ENCODE peak calls at places on chromosomes 7 and 10, in eight cellular contexts. One of them, this sample, is unnamed.

GRCh38 chr10:86079088-86079487 is 287.5 kb downstream of the GRID1 start:
- DNase-seq in GOT3: no peak
- DNase-seq in RKO: no peak
- DNase-seq in GM12865: no peak
- DNase-seq in stimulated activated CD8-positive, alpha-beta memory T cell treated with anti-CD3 and anti-CD28 coated beads, Interleukin-7, amount 100 ng/mL, for 24 hours: no peak
- DNase-seq in hepatocyte: peak
- DNase-seq in activated naive CD8-positive, alpha-beta T cell treated with anti-CD3 and anti-CD28 coated beads for 36 hours: no peak
- DNase-seq in iPS-NIHi11: peak
- DNase-seq in this sample: no peak

GRCh38 chr10:100009283-100009792 is 409 bp downstream of the DNMBP start:
- DNase-seq in GM12865: no peak
- DNase-seq in iPS-NIHi11: no peak
- DNase-seq in activated naive CD8-positive, alpha-beta T cell treated with anti-CD3 and anti-CD28 coated beads for 36 hours: no peak
- DNase-seq in RKO: peak
- DNase-seq in stimulated activated CD8-positive, alpha-beta memory T cell treated with anti-CD3 and anti-CD28 coated beads, Interleukin-7, amount 100 ng/mL, for 24 hours: no peak
- DNase-seq in GOT3: peak
- DNase-seq in hepatocyte: peak
- DNase-seq in this sample: no peak

GRCh38 chr7:45985902-45986301 is 64.8 kb upstream of the IGFBP3 start:
- DNase-seq in GM12865: no peak
- DNase-seq in hepatocyte: no peak
- DNase-seq in RKO: peak
- DNase-seq in GOT3: no peak
- DNase-seq in stimulated activated CD8-positive, alpha-beta memory T cell treated with anti-CD3 and anti-CD28 coated beads, Interleukin-7, amount 100 ng/mL, for 24 hours: no peak
- DNase-seq in activated naive CD8-positive, alpha-beta T cell treated with anti-CD3 and anti-CD28 coated beads for 36 hours: no peak
- DNase-seq in iPS-NIHi11: no peak
- DNase-seq in this sample: no peak

GRCh38 chr10:129971381-129972144 is 7.5 kb upstream of the EBF3 start:
- DNase-seq in hepatocyte: peak
- DNase-seq in activated naive CD8-positive, alpha-beta T cell treated with anti-CD3 and anti-CD28 coated beads for 36 hours: peak
- DNase-seq in RKO: no peak
- DNase-seq in GM12865: peak
- DNase-seq in stimulated activated CD8-positive, alpha-beta memory T cell treated with anti-CD3 and anti-CD28 coated beads, Interleukin-7, amount 100 ng/mL, for 24 hours: no peak
- DNase-seq in iPS-NIHi11: peak
- DNase-seq in GOT3: no peak
- DNase-seq in this sample: no peak

GRCh38 chr7:200290-200689 is 7.9 kb downstream of the FAM20C start:
- DNase-seq in GOT3: no peak
- DNase-seq in stimulated activated CD8-positive, alpha-beta memory T cell treated with anti-CD3 and anti-CD28 coated beads, Interleukin-7, amount 100 ng/mL, for 24 hours: no peak
- DNase-seq in RKO: no peak
- DNase-seq in hepatocyte: no peak
- DNase-seq in iPS-NIHi11: peak
- DNase-seq in GM12865: no peak
- DNase-seq in activated naive CD8-positive, alpha-beta T cell treated with anti-CD3 and anti-CD28 coated beads for 36 hours: no peak
- DNase-seq in this sample: no peak

GRCh38 chr7:96337519-96337918 is 15.6 kb upstream of the SLC25A13 start:
- DNase-seq in activated naive CD8-positive, alpha-beta T cell treated with anti-CD3 and anti-CD28 coated beads for 36 hours: no peak
- DNase-seq in stimulated activated CD8-positive, alpha-beta memory T cell treated with anti-CD3 and anti-CD28 coated beads, Interleukin-7, amount 100 ng/mL, for 24 hours: no peak
- DNase-seq in RKO: no peak
- DNase-seq in GM12865: no peak
- DNase-seq in iPS-NIHi11: no peak
- DNase-seq in GOT3: no peak
- DNase-seq in hepatocyte: no peak
- DNase-seq in this sample: no peak

GRCh38 chr7:146700015-146700560 is 583.5 kb downstream of the CNTNAP2 start:
- DNase-seq in iPS-NIHi11: no peak
- DNase-seq in stimulated activated CD8-positive, alpha-beta memory T cell treated with anti-CD3 and anti-CD28 coated beads, Interleukin-7, amount 100 ng/mL, for 24 hours: no peak
- DNase-seq in GOT3: no peak
- DNase-seq in GM12865: no peak
- DNase-seq in RKO: no peak
- DNase-seq in hepatocyte: no peak
- DNase-seq in activated naive CD8-positive, alpha-beta T cell treated with anti-CD3 and anti-CD28 coated beads for 36 hours: no peak
- DNase-seq in this sample: no peak

GRCh38 chr7:155815332-155816191 is 3.3 kb upstream of the SHH start:
- DNase-seq in hepatocyte: peak
- DNase-seq in GOT3: no peak
- DNase-seq in RKO: peak
- DNase-seq in activated naive CD8-positive, alpha-beta T cell treated with anti-CD3 and anti-CD28 coated beads for 36 hours: peak
- DNase-seq in iPS-NIHi11: peak
- DNase-seq in stimulated activated CD8-positive, alpha-beta memory T cell treated with anti-CD3 and anti-CD28 coated beads, Interleukin-7, amount 100 ng/mL, for 24 hours: peak
- DNase-seq in GM12865: peak
- DNase-seq in this sample: no peak

GRCh38 chr10:48363617-48364355 is 57.3 kb downstream of the MAPK8 start:
- DNase-seq in stimulated activated CD8-positive, alpha-beta memory T cell treated with anti-CD3 and anti-CD28 coated beads, Interleukin-7, amount 100 ng/mL, for 24 hours: no peak
- DNase-seq in activated naive CD8-positive, alpha-beta T cell treated with anti-CD3 and anti-CD28 coated beads for 36 hours: peak
- DNase-seq in RKO: peak
- DNase-seq in GOT3: no peak
- DNase-seq in GM12865: peak
- DNase-seq in hepatocyte: peak
- DNase-seq in iPS-NIHi11: peak
- DNase-seq in this sample: no peak

GRCh38 chr7:149355390-149356048 is 93.5 kb downstream of the ZNF783 start:
- DNase-seq in stimulated activated CD8-positive, alpha-beta memory T cell treated with anti-CD3 and anti-CD28 coated beads, Interleukin-7, amount 100 ng/mL, for 24 hours: no peak
- DNase-seq in activated naive CD8-positive, alpha-beta T cell treated with anti-CD3 and anti-CD28 coated beads for 36 hours: no peak
- DNase-seq in RKO: peak
- DNase-seq in hepatocyte: no peak
- DNase-seq in GM12865: peak
- DNase-seq in iPS-NIHi11: peak
- DNase-seq in GOT3: no peak
- DNase-seq in this sample: no peak

GRCh38 chr10:114306116-114306973 is 67.3 kb downstream of the VWA2 start:
- DNase-seq in RKO: peak
- DNase-seq in iPS-NIHi11: peak
- DNase-seq in GOT3: peak
- DNase-seq in stimulated activated CD8-positive, alpha-beta memory T cell treated with anti-CD3 and anti-CD28 coated beads, Interleukin-7, amount 100 ng/mL, for 24 hours: no peak
- DNase-seq in GM12865: no peak
- DNase-seq in activated naive CD8-positive, alpha-beta T cell treated with anti-CD3 and anti-CD28 coated beads for 36 hours: no peak
- DNase-seq in hepatocyte: no peak
- DNase-seq in this sample: no peak

GRCh38 chr7:142152076-142152475 is 40.6 kb downstream of the MGAM2 start:
- DNase-seq in stimulated activated CD8-positive, alpha-beta memory T cell treated with anti-CD3 and anti-CD28 coated beads, Interleukin-7, amount 100 ng/mL, for 24 hours: no peak
- DNase-seq in activated naive CD8-positive, alpha-beta T cell treated with anti-CD3 and anti-CD28 coated beads for 36 hours: no peak
- DNase-seq in hepatocyte: peak
- DNase-seq in GM12865: peak
- DNase-seq in RKO: no peak
- DNase-seq in iPS-NIHi11: no peak
- DNase-seq in GOT3: no peak
- DNase-seq in this sample: no peak

GRCh38 chr10:124367936-124368335 is 50.8 kb downstream of the OAT start:
- DNase-seq in GOT3: no peak
- DNase-seq in hepatocyte: no peak
- DNase-seq in stimulated activated CD8-positive, alpha-beta memory T cell treated with anti-CD3 and anti-CD28 coated beads, Interleukin-7, amount 100 ng/mL, for 24 hours: no peak
- DNase-seq in iPS-NIHi11: no peak
- DNase-seq in activated naive CD8-positive, alpha-beta T cell treated with anti-CD3 and anti-CD28 coated beads for 36 hours: no peak
- DNase-seq in GM12865: no peak
- DNase-seq in RKO: no peak
- DNase-seq in this sample: peak

GRCh38 chr10:128859738-128860386 is 607.2 kb upstream of the MGMT start:
- DNase-seq in GOT3: no peak
- DNase-seq in stimulated activated CD8-positive, alpha-beta memory T cell treated with anti-CD3 and anti-CD28 coated beads, Interleukin-7, amount 100 ng/mL, for 24 hours: no peak
- DNase-seq in hepatocyte: peak
- DNase-seq in iPS-NIHi11: peak
- DNase-seq in activated naive CD8-positive, alpha-beta T cell treated with anti-CD3 and anti-CD28 coated beads for 36 hours: peak
- DNase-seq in RKO: peak
- DNase-seq in GM12865: peak
- DNase-seq in this sample: no peak

GRCh38 chr10:79229830-79230562 is 117.3 kb upstream of the PPIF start:
- DNase-seq in iPS-NIHi11: peak
- DNase-seq in RKO: no peak
- DNase-seq in activated naive CD8-positive, alpha-beta T cell treated with anti-CD3 and anti-CD28 coated beads for 36 hours: no peak
- DNase-seq in GOT3: no peak
- DNase-seq in stimulated activated CD8-positive, alpha-beta memory T cell treated with anti-CD3 and anti-CD28 coated beads, Interleukin-7, amount 100 ng/mL, for 24 hours: no peak
- DNase-seq in GM12865: no peak
- DNase-seq in hepatocyte: peak
- DNase-seq in this sample: no peak

GRCh38 chr10:128316925-128317324 is 190.7 kb upstream of the MKI67 start:
- DNase-seq in GOT3: no peak
- DNase-seq in iPS-NIHi11: no peak
- DNase-seq in hepatocyte: no peak
- DNase-seq in activated naive CD8-positive, alpha-beta T cell treated with anti-CD3 and anti-CD28 coated beads for 36 hours: no peak
- DNase-seq in stimulated activated CD8-positive, alpha-beta memory T cell treated with anti-CD3 and anti-CD28 coated beads, Interleukin-7, amount 100 ng/mL, for 24 hours: no peak
- DNase-seq in GM12865: no peak
- DNase-seq in RKO: no peak
- DNase-seq in this sample: no peak

GRCh38 chr10:34506773-34507172 is 308.3 kb downstream of the PARD3 start:
- DNase-seq in hepatocyte: no peak
- DNase-seq in GOT3: no peak
- DNase-seq in RKO: no peak
- DNase-seq in activated naive CD8-positive, alpha-beta T cell treated with anti-CD3 and anti-CD28 coated beads for 36 hours: no peak
- DNase-seq in iPS-NIHi11: no peak
- DNase-seq in GM12865: no peak
- DNase-seq in stimulated activated CD8-positive, alpha-beta memory T cell treated with anti-CD3 and anti-CD28 coated beads, Interleukin-7, amount 100 ng/mL, for 24 hours: no peak
- DNase-seq in this sample: no peak

GRCh38 chr7:726854-727103 is 280 bp downstream of the DNAAF5 start:
- DNase-seq in iPS-NIHi11: peak
- DNase-seq in RKO: no peak
- DNase-seq in stimulated activated CD8-positive, alpha-beta memory T cell treated with anti-CD3 and anti-CD28 coated beads, Interleukin-7, amount 100 ng/mL, for 24 hours: no peak
- DNase-seq in hepatocyte: no peak
- DNase-seq in GM12865: no peak
- DNase-seq in GOT3: no peak
- DNase-seq in activated naive CD8-positive, alpha-beta T cell treated with anti-CD3 and anti-CD28 coated beads for 36 hours: peak
- DNase-seq in this sample: no peak

GRCh38 chr10:45224219-45224841 is 91.1 kb downstream of the OR13A1 start:
- DNase-seq in stimulated activated CD8-positive, alpha-beta memory T cell treated with anti-CD3 and anti-CD28 coated beads, Interleukin-7, amount 100 ng/mL, for 24 hours: no peak
- DNase-seq in RKO: no peak
- DNase-seq in hepatocyte: no peak
- DNase-seq in GOT3: no peak
- DNase-seq in GM12865: no peak
- DNase-seq in iPS-NIHi11: no peak
- DNase-seq in activated naive CD8-positive, alpha-beta T cell treated with anti-CD3 and anti-CD28 coated beads for 36 hours: no peak
- DNase-seq in this sample: no peak

GRCh38 chr7:37284805-37285211 is 163.9 kb downstream of the ELMO1 start:
- DNase-seq in stimulated activated CD8-positive, alpha-beta memory T cell treated with anti-CD3 and anti-CD28 coated beads, Interleukin-7, amount 100 ng/mL, for 24 hours: no peak
- DNase-seq in activated naive CD8-positive, alpha-beta T cell treated with anti-CD3 and anti-CD28 coated beads for 36 hours: peak
- DNase-seq in GM12865: peak
- DNase-seq in hepatocyte: peak
- DNase-seq in RKO: peak
- DNase-seq in iPS-NIHi11: peak
- DNase-seq in GOT3: peak
- DNase-seq in this sample: no peak

GRCh38 chr7:118404211-118404610 is 179.7 kb downstream of the ANKRD7 start:
- DNase-seq in hepatocyte: no peak
- DNase-seq in stimulated activated CD8-positive, alpha-beta memory T cell treated with anti-CD3 and anti-CD28 coated beads, Interleukin-7, amount 100 ng/mL, for 24 hours: no peak
- DNase-seq in GM12865: no peak
- DNase-seq in GOT3: no peak
- DNase-seq in iPS-NIHi11: no peak
- DNase-seq in RKO: no peak
- DNase-seq in activated naive CD8-positive, alpha-beta T cell treated with anti-CD3 and anti-CD28 coated beads for 36 hours: no peak
- DNase-seq in this sample: no peak

GRCh38 chr10:32501906-32502305 is 56.0 kb downstream of the CCDC7 start:
- DNase-seq in hepatocyte: no peak
- DNase-seq in GM12865: no peak
- DNase-seq in iPS-NIHi11: no peak
- DNase-seq in activated naive CD8-positive, alpha-beta T cell treated with anti-CD3 and anti-CD28 coated beads for 36 hours: no peak
- DNase-seq in GOT3: no peak
- DNase-seq in RKO: no peak
- DNase-seq in stimulated activated CD8-positive, alpha-beta memory T cell treated with anti-CD3 and anti-CD28 coated beads, Interleukin-7, amount 100 ng/mL, for 24 hours: no peak
- DNase-seq in this sample: no peak

GRCh38 chr7:142940968-142941535 is 1.8 kb downstream of the LLCFC1 start:
- DNase-seq in GM12865: no peak
- DNase-seq in hepatocyte: no peak
- DNase-seq in activated naive CD8-positive, alpha-beta T cell treated with anti-CD3 and anti-CD28 coated beads for 36 hours: no peak
- DNase-seq in GOT3: no peak
- DNase-seq in stimulated activated CD8-positive, alpha-beta memory T cell treated with anti-CD3 and anti-CD28 coated beads, Interleukin-7, amount 100 ng/mL, for 24 hours: no peak
- DNase-seq in RKO: no peak
- DNase-seq in iPS-NIHi11: no peak
- DNase-seq in this sample: no peak

GRCh38 chr10:104350146-104350635 is 3.4 kb upstream of the CFAP58 start:
- DNase-seq in hepatocyte: peak
- DNase-seq in GOT3: no peak
- DNase-seq in GM12865: peak
- DNase-seq in activated naive CD8-positive, alpha-beta T cell treated with anti-CD3 and anti-CD28 coated beads for 36 hours: no peak
- DNase-seq in RKO: peak
- DNase-seq in iPS-NIHi11: peak
- DNase-seq in stimulated activated CD8-positive, alpha-beta memory T cell treated with anti-CD3 and anti-CD28 coated beads, Interleukin-7, amount 100 ng/mL, for 24 hours: no peak
- DNase-seq in this sample: no peak

GRCh38 chr7:64832136-64832535 is 37.9 kb downstream of the ZNF138 start:
- DNase-seq in GOT3: no peak
- DNase-seq in RKO: no peak
- DNase-seq in GM12865: no peak
- DNase-seq in stimulated activated CD8-positive, alpha-beta memory T cell treated with anti-CD3 and anti-CD28 coated beads, Interleukin-7, amount 100 ng/mL, for 24 hours: no peak
- DNase-seq in activated naive CD8-positive, alpha-beta T cell treated with anti-CD3 and anti-CD28 coated beads for 36 hours: no peak
- DNase-seq in hepatocyte: no peak
- DNase-seq in iPS-NIHi11: no peak
- DNase-seq in this sample: no peak

GRCh38 chr10:131766096-131766495 is 134.7 kb upstream of the PPP2R2D start:
- DNase-seq in GM12865: no peak
- DNase-seq in RKO: no peak
- DNase-seq in GOT3: no peak
- DNase-seq in activated naive CD8-positive, alpha-beta T cell treated with anti-CD3 and anti-CD28 coated beads for 36 hours: no peak
- DNase-seq in stimulated activated CD8-positive, alpha-beta memory T cell treated with anti-CD3 and anti-CD28 coated beads, Interleukin-7, amount 100 ng/mL, for 24 hours: no peak
- DNase-seq in iPS-NIHi11: no peak
- DNase-seq in hepatocyte: no peak
- DNase-seq in this sample: no peak

GRCh38 chr7:156140447-156140846 is 328.2 kb upstream of the SHH start:
- DNase-seq in hepatocyte: no peak
- DNase-seq in activated naive CD8-positive, alpha-beta T cell treated with anti-CD3 and anti-CD28 coated beads for 36 hours: no peak
- DNase-seq in GM12865: no peak
- DNase-seq in RKO: no peak
- DNase-seq in iPS-NIHi11: no peak
- DNase-seq in stimulated activated CD8-positive, alpha-beta memory T cell treated with anti-CD3 and anti-CD28 coated beads, Interleukin-7, amount 100 ng/mL, for 24 hours: no peak
- DNase-seq in GOT3: no peak
- DNase-seq in this sample: no peak

GRCh38 chr10:132562916-132563456 is 25.4 kb downstream of the INPP5A start:
- DNase-seq in GOT3: no peak
- DNase-seq in stimulated activated CD8-positive, alpha-beta memory T cell treated with anti-CD3 and anti-CD28 coated beads, Interleukin-7, amount 100 ng/mL, for 24 hours: no peak
- DNase-seq in GM12865: no peak
- DNase-seq in activated naive CD8-positive, alpha-beta T cell treated with anti-CD3 and anti-CD28 coated beads for 36 hours: no peak
- DNase-seq in hepatocyte: no peak
- DNase-seq in RKO: no peak
- DNase-seq in iPS-NIHi11: no peak
- DNase-seq in this sample: peak

GRCh38 chr7:77439572-77439971 is 23.4 kb upstream of the GSAP start:
- DNase-seq in iPS-NIHi11: no peak
- DNase-seq in RKO: peak
- DNase-seq in hepatocyte: peak
- DNase-seq in GM12865: no peak
- DNase-seq in GOT3: no peak
- DNase-seq in activated naive CD8-positive, alpha-beta T cell treated with anti-CD3 and anti-CD28 coated beads for 36 hours: no peak
- DNase-seq in stimulated activated CD8-positive, alpha-beta memory T cell treated with anti-CD3 and anti-CD28 coated beads, Interleukin-7, amount 100 ng/mL, for 24 hours: no peak
- DNase-seq in this sample: peak

GRCh38 chr7:42090806-42091205 is 146.2 kb downstream of the GLI3 start:
- DNase-seq in stimulated activated CD8-positive, alpha-beta memory T cell treated with anti-CD3 and anti-CD28 coated beads, Interleukin-7, amount 100 ng/mL, for 24 hours: no peak
- DNase-seq in RKO: no peak
- DNase-seq in GOT3: no peak
- DNase-seq in iPS-NIHi11: no peak
- DNase-seq in hepatocyte: no peak
- DNase-seq in GM12865: no peak
- DNase-seq in activated naive CD8-positive, alpha-beta T cell treated with anti-CD3 and anti-CD28 coated beads for 36 hours: no peak
- DNase-seq in this sample: no peak

GRCh38 chr7:55254596-55255500 is 110.3 kb upstream of the LANCL2 start:
- DNase-seq in stimulated activated CD8-positive, alpha-beta memory T cell treated with anti-CD3 and anti-CD28 coated beads, Interleukin-7, amount 100 ng/mL, for 24 hours: peak
- DNase-seq in GOT3: peak
- DNase-seq in RKO: peak
- DNase-seq in GM12865: peak
- DNase-seq in hepatocyte: peak
- DNase-seq in activated naive CD8-positive, alpha-beta T cell treated with anti-CD3 and anti-CD28 coated beads for 36 hours: peak
- DNase-seq in iPS-NIHi11: peak
- DNase-seq in this sample: no peak

GRCh38 chr10:73991846-73992245 is 6.1 kb upstream of the VCL start:
- DNase-seq in GM12865: peak
- DNase-seq in GOT3: no peak
- DNase-seq in iPS-NIHi11: no peak
- DNase-seq in RKO: no peak
- DNase-seq in activated naive CD8-positive, alpha-beta T cell treated with anti-CD3 and anti-CD28 coated beads for 36 hours: peak
- DNase-seq in hepatocyte: no peak
- DNase-seq in stimulated activated CD8-positive, alpha-beta memory T cell treated with anti-CD3 and anti-CD28 coated beads, Interleukin-7, amount 100 ng/mL, for 24 hours: peak
- DNase-seq in this sample: peak

GRCh38 chr7:48011952-48012351 is 17.0 kb downstream of the SUN3 start:
- DNase-seq in stimulated activated CD8-positive, alpha-beta memory T cell treated with anti-CD3 and anti-CD28 coated beads, Interleukin-7, amount 100 ng/mL, for 24 hours: no peak
- DNase-seq in RKO: no peak
- DNase-seq in GOT3: no peak
- DNase-seq in hepatocyte: no peak
- DNase-seq in iPS-NIHi11: no peak
- DNase-seq in activated naive CD8-positive, alpha-beta T cell treated with anti-CD3 and anti-CD28 coated beads for 36 hours: no peak
- DNase-seq in GM12865: no peak
- DNase-seq in this sample: no peak

GRCh38 chr7:91852263-91852741 is 28.2 kb downstream of the MTERF1 start:
- DNase-seq in iPS-NIHi11: peak
- DNase-seq in RKO: peak
- DNase-seq in hepatocyte: peak
- DNase-seq in GM12865: peak
- DNase-seq in stimulated activated CD8-positive, alpha-beta memory T cell treated with anti-CD3 and anti-CD28 coated beads, Interleukin-7, amount 100 ng/mL, for 24 hours: no peak
- DNase-seq in GOT3: no peak
- DNase-seq in activated naive CD8-positive, alpha-beta T cell treated with anti-CD3 and anti-CD28 coated beads for 36 hours: no peak
- DNase-seq in this sample: no peak